ENCODE peak calls at places on chromosomes 5 and 9, in eight cellular contexts. One of them, this sample, is unnamed.
A peak's percentile ranks its signal among the peaks of the same experiment; 100 is the strongest.

GRCh38 chr9:86707932-86708510 is 239.3 kb downstream of the GAS1 start:
- DNase-seq in Ammon's horn: no peak
- DNase-seq in foreskin fibroblast: no peak
- DNase-seq in Caco-2: no peak
- DNase-seq in psoas muscle: no peak
- DNase-seq in BJ: no peak
- DNase-seq in pons: peak; percentile 12
- DNase-seq in ecto neural progenitor cell: no peak
- DNase-seq in this sample: no peak

GRCh38 chr5:143946821-143947220 is 134.9 kb downstream of the HMHB1 start:
- DNase-seq in Ammon's horn: no peak
- DNase-seq in Caco-2: no peak
- DNase-seq in foreskin fibroblast: peak; percentile 32
- DNase-seq in BJ: no peak
- DNase-seq in pons: no peak
- DNase-seq in ecto neural progenitor cell: no peak
- DNase-seq in psoas muscle: no peak
- DNase-seq in this sample: no peak

GRCh38 chr5:132238169-132238744 is 10.6 kb upstream of the P4HA2 start:
- DNase-seq in BJ: no peak
- DNase-seq in ecto neural progenitor cell: peak; percentile 78
- DNase-seq in foreskin fibroblast: peak; percentile 56
- DNase-seq in Ammon's horn: peak; percentile 73
- DNase-seq in Caco-2: peak; percentile 83
- DNase-seq in psoas muscle: peak; percentile 78
- DNase-seq in pons: peak; percentile 41
- DNase-seq in this sample: peak; percentile 76

GRCh38 chr9:118091221-118091620 is 387.0 kb downstream of the TLR4 start:
- DNase-seq in BJ: no peak
- DNase-seq in foreskin fibroblast: no peak
- DNase-seq in ecto neural progenitor cell: no peak
- DNase-seq in Caco-2: no peak
- DNase-seq in pons: no peak
- DNase-seq in psoas muscle: no peak
- DNase-seq in Ammon's horn: peak; percentile 12
- DNase-seq in this sample: no peak

GRCh38 chr9:116661037-116661954 is 25.8 kb upstream of the TRIM32 start:
- DNase-seq in Caco-2: peak; percentile 48
- DNase-seq in BJ: peak; percentile 35
- DNase-seq in Ammon's horn: peak; percentile 84
- DNase-seq in psoas muscle: no peak
- DNase-seq in pons: peak; percentile 85
- DNase-seq in ecto neural progenitor cell: no peak
- DNase-seq in foreskin fibroblast: peak; percentile 65
- DNase-seq in this sample: peak; percentile 94

GRCh38 chr5:35859101-35859661 is 2.5 kb downstream of the IL7R start:
- DNase-seq in ecto neural progenitor cell: no peak
- DNase-seq in Ammon's horn: peak; percentile 50
- DNase-seq in pons: peak; percentile 45
- DNase-seq in BJ: no peak
- DNase-seq in psoas muscle: no peak
- DNase-seq in Caco-2: no peak
- DNase-seq in foreskin fibroblast: no peak
- DNase-seq in this sample: no peak

GRCh38 chr5:52668544-52669185 is 119.1 kb upstream of the ITGA1 start:
- DNase-seq in BJ: no peak
- DNase-seq in psoas muscle: peak; percentile 36
- DNase-seq in Ammon's horn: peak; percentile 9
- DNase-seq in pons: no peak
- DNase-seq in foreskin fibroblast: no peak
- DNase-seq in Caco-2: no peak
- DNase-seq in ecto neural progenitor cell: no peak
- DNase-seq in this sample: no peak

GRCh38 chr9:32596936-32597335 is 24.0 kb upstream of the NDUFB6 start:
- DNase-seq in foreskin fibroblast: no peak
- DNase-seq in ecto neural progenitor cell: no peak
- DNase-seq in BJ: no peak
- DNase-seq in Caco-2: no peak
- DNase-seq in Ammon's horn: no peak
- DNase-seq in psoas muscle: no peak
- DNase-seq in pons: no peak
- DNase-seq in this sample: no peak

GRCh38 chr5:127307868-127308267 is 17.3 kb downstream of the MEGF10 start:
- DNase-seq in Ammon's horn: no peak
- DNase-seq in BJ: no peak
- DNase-seq in ecto neural progenitor cell: peak; percentile 60
- DNase-seq in psoas muscle: no peak
- DNase-seq in pons: peak; percentile 64
- DNase-seq in foreskin fibroblast: no peak
- DNase-seq in Caco-2: no peak
- DNase-seq in this sample: no peak

GRCh38 chr9:130359819-130360218 is 84.9 kb upstream of the ASS1 start:
- DNase-seq in psoas muscle: no peak
- DNase-seq in BJ: no peak
- DNase-seq in foreskin fibroblast: no peak
- DNase-seq in Ammon's horn: no peak
- DNase-seq in ecto neural progenitor cell: no peak
- DNase-seq in pons: no peak
- DNase-seq in Caco-2: no peak
- DNase-seq in this sample: no peak

GRCh38 chr5:61202213-61202612 is 39.9 kb upstream of the SMIM15 start:
- DNase-seq in ecto neural progenitor cell: no peak
- DNase-seq in Caco-2: no peak
- DNase-seq in psoas muscle: no peak
- DNase-seq in foreskin fibroblast: no peak
- DNase-seq in pons: no peak
- DNase-seq in BJ: peak; percentile 26
- DNase-seq in Ammon's horn: no peak
- DNase-seq in this sample: no peak

GRCh38 chr9:116369706-116370105 is 216.1 kb downstream of the PAPPA start:
- DNase-seq in pons: no peak
- DNase-seq in Ammon's horn: no peak
- DNase-seq in BJ: no peak
- DNase-seq in Caco-2: no peak
- DNase-seq in psoas muscle: no peak
- DNase-seq in ecto neural progenitor cell: no peak
- DNase-seq in foreskin fibroblast: no peak
- DNase-seq in this sample: no peak

GRCh38 chr9:37508135-37508833 is 22.5 kb downstream of the POLR1E start:
- DNase-seq in Ammon's horn: no peak
- DNase-seq in psoas muscle: no peak
- DNase-seq in ecto neural progenitor cell: no peak
- DNase-seq in foreskin fibroblast: no peak
- DNase-seq in BJ: no peak
- DNase-seq in pons: no peak
- DNase-seq in Caco-2: no peak
- DNase-seq in this sample: no peak

GRCh38 chr5:35129276-35129675 is 81.5 kb upstream of the AGXT2 start:
- DNase-seq in Ammon's horn: no peak
- DNase-seq in foreskin fibroblast: peak; percentile 95
- DNase-seq in ecto neural progenitor cell: no peak
- DNase-seq in Caco-2: no peak
- DNase-seq in pons: no peak
- DNase-seq in BJ: peak; percentile 82
- DNase-seq in psoas muscle: no peak
- DNase-seq in this sample: no peak

GRCh38 chr5:77355751-77356150 is 136.4 kb downstream of the WDR41 start:
- DNase-seq in BJ: no peak
- DNase-seq in Ammon's horn: no peak
- DNase-seq in foreskin fibroblast: no peak
- DNase-seq in Caco-2: no peak
- DNase-seq in pons: no peak
- DNase-seq in ecto neural progenitor cell: no peak
- DNase-seq in psoas muscle: no peak
- DNase-seq in this sample: no peak

GRCh38 chr5:139904566-139905400 is 109.2 kb downstream of the PSD2 start:
- DNase-seq in psoas muscle: no peak
- DNase-seq in pons: no peak
- DNase-seq in BJ: no peak
- DNase-seq in Ammon's horn: no peak
- DNase-seq in Caco-2: no peak
- DNase-seq in foreskin fibroblast: peak; percentile 4
- DNase-seq in ecto neural progenitor cell: peak; percentile 69
- DNase-seq in this sample: no peak

GRCh38 chr5:124156408-124157027 is 589.9 kb downstream of the ZNF608 start:
- DNase-seq in BJ: no peak
- DNase-seq in ecto neural progenitor cell: no peak
- DNase-seq in pons: peak; percentile 25
- DNase-seq in Caco-2: no peak
- DNase-seq in Ammon's horn: no peak
- DNase-seq in psoas muscle: no peak
- DNase-seq in foreskin fibroblast: peak; percentile 37
- DNase-seq in this sample: no peak

GRCh38 chr5:87361031-87361443 is 51.7 kb downstream of the CCNH start:
- DNase-seq in foreskin fibroblast: peak; percentile 12
- DNase-seq in psoas muscle: no peak
- DNase-seq in pons: no peak
- DNase-seq in Ammon's horn: no peak
- DNase-seq in BJ: peak; percentile 51
- DNase-seq in ecto neural progenitor cell: no peak
- DNase-seq in Caco-2: no peak
- DNase-seq in this sample: no peak

GRCh38 chr9:33175633-33176325 is 8.6 kb upstream of the B4GALT1 start:
- DNase-seq in Caco-2: no peak
- DNase-seq in pons: no peak
- DNase-seq in ecto neural progenitor cell: no peak
- DNase-seq in psoas muscle: no peak
- DNase-seq in Ammon's horn: no peak
- DNase-seq in BJ: no peak
- DNase-seq in foreskin fibroblast: no peak
- DNase-seq in this sample: no peak

This sample was measured in Kasumi-1.